ENCODE peak calls at places on chromosomes 6 and 20, in five cellular contexts. U is NCI-H1105, X is AG09309, V is pons, I is left cardiac atrium. W is an unnamed sample.
A peak's percentile ranks its signal among the peaks of the same experiment; 100 is the strongest.

GRCh38 chr20:31718952-31719643 is 3.6 kb downstream of the BCL2L1 start:
- DNase-seq in U (no peak), X (no peak), V (peak; percentile 22), I (no peak), W (no peak)

GRCh38 chr20:58518896-58519593 is 3.8 kb upstream of the APCDD1L start:
- DNase-seq in U (no peak), X (no peak), V (no peak), I (no peak), W (no peak)

GRCh38 chr6:10720229-10720959 is 2.5 kb upstream of the TMEM14C start:
- DNase-seq in U (no peak), X (no peak), V (no peak), I (peak; percentile 66), W (no peak)

GRCh38 chr20:41279546-41280225 is 37.8 kb downstream of the ZHX3 start:
- DNase-seq in U (no peak), X (no peak), V (peak; percentile 37), I (no peak), W (no peak)

GRCh38 chr20:40438161-40438835 is 250.7 kb downstream of the MAFB start:
- DNase-seq in U (no peak), X (no peak), V (no peak), I (no peak), W (no peak)

GRCh38 chr6:158188591-158188990 is 20.4 kb downstream of the GTF2H5 start:
- DNase-seq in U (no peak), X (no peak), V (peak; percentile 77), I (no peak), W (no peak)

GRCh38 chr6:166317261-166318212 is 9.3 kb upstream of the PRR18 start:
- DNase-seq in U (no peak), X (no peak), V (no peak), I (no peak), W (no peak)

GRCh38 chr6:74657033-74657432 is 548.8 kb downstream of the COL12A1 start:
- DNase-seq in U (no peak), X (peak; percentile 94), V (no peak), I (no peak), W (no peak)

GRCh38 chr6:113668712-113669408 is 188.3 kb upstream of the MARCKS start:
- DNase-seq in U (no peak), X (no peak), V (no peak), I (no peak), W (no peak)

GRCh38 chr6:91816335-91816734 is 1229.5 kb upstream of the MAP3K7 start:
- DNase-seq in U (no peak), X (no peak), V (no peak), I (peak; percentile 12), W (no peak)

GRCh38 chr6:166487148-166487547 is 99.3 kb downstream of the RAMACL start:
- DNase-seq in U (no peak), X (no peak), V (no peak), I (no peak), W (no peak)

GRCh38 chr6:126625019-126625418 is 285.1 kb downstream of the CENPW start:
- DNase-seq in U (no peak), X (no peak), V (no peak), I (no peak), W (no peak)

GRCh38 chr6:41589223-41589622 is 43.0 kb downstream of the FOXP4 start:
- DNase-seq in U (no peak), X (no peak), V (peak; percentile 62), I (no peak), W (no peak)

GRCh38 chr6:6177754-6178153 is 142.7 kb downstream of the F13A1 start:
- DNase-seq in U (no peak), X (no peak), V (no peak), I (no peak), W (no peak)

GRCh38 chr6:146410851-146411595 is 132.6 kb upstream of the RAB32 start:
- DNase-seq in U (no peak), X (no peak), V (no peak), I (no peak), W (no peak)

GRCh38 chr20:33167859-33168258 is at the start of gene BPIFA2:
- DNase-seq in U (no peak), X (no peak), V (no peak), I (no peak), W (no peak)

GRCh38 chr6:83708970-83709747 is at the start of gene SNAP91:
- DNase-seq in U (peak; percentile 75), X (no peak), V (peak; percentile 28), I (peak; percentile 25), W (peak; percentile 75)

GRCh38 chr20:49859807-49860206 is 47.2 kb downstream of the SLC9A8 start:
- DNase-seq in U (no peak), X (no peak), V (no peak), I (no peak), W (no peak)

GRCh38 chr20:23349338-23350006 is 1.1 kb upstream of the NXT1 start:
- DNase-seq in U (peak; percentile 45), X (no peak), V (no peak), I (no peak), W (no peak)

GRCh38 chr20:49894073-49894470 is 21.3 kb downstream of the SPATA2 start:
- DNase-seq in U (no peak), X (no peak), V (no peak), I (no peak), W (no peak)

GRCh38 chr6:13091192-13091591 is 237.1 kb downstream of the TBC1D7 start:
- DNase-seq in U (no peak), X (no peak), V (no peak), I (no peak), W (no peak)

GRCh38 chr6:44649365-44650025 is 262.0 kb downstream of the CDC5L start:
- DNase-seq in U (no peak), X (peak; percentile 39), V (no peak), I (no peak), W (no peak)

GRCh38 chr6:53862517-53863457 is 68.0 kb downstream of the LRRC1 start:
- DNase-seq in U (no peak), X (peak; percentile 61), V (peak; percentile 78), I (no peak), W (peak; percentile 49)

GRCh38 chr6:134063121-134063965 is 10.9 kb upstream of the SLC2A12 start:
- DNase-seq in U (no peak), X (no peak), V (peak; percentile 43), I (no peak), W (peak; percentile 29)

GRCh38 chr6:93407186-93407585 is 12.2 kb downstream of the EPHA7 start:
- DNase-seq in U (peak; percentile 93), X (no peak), V (peak; percentile 36), I (no peak), W (peak; percentile 12)

GRCh38 chr20:4550740-4551139 is 171.0 kb upstream of the PRND start:
- DNase-seq in U (no peak), X (no peak), V (no peak), I (no peak), W (no peak)

GRCh38 chr6:89589297-89590074 is 49.1 kb downstream of the LYRM2 start:
- DNase-seq in U (no peak), X (no peak), V (no peak), I (no peak), W (no peak)

GRCh38 chr6:100968934-100969333 is 87.8 kb upstream of the ASCC3 start:
- DNase-seq in U (no peak), X (no peak), V (no peak), I (no peak), W (no peak)

GRCh38 chr20:53657732-53658131 is 64.1 kb upstream of the ZNF217 start:
- DNase-seq in U (no peak), X (no peak), V (no peak), I (no peak), W (no peak)

GRCh38 chr6:43036712-43037111 is 15.3 kb downstream of the RRP36 start:
- DNase-seq in U (no peak), X (no peak), V (no peak), I (no peak), W (no peak)

GRCh38 chr20:19859444-19859843 is 101.4 kb downstream of the RIN2 start:
- DNase-seq in U (no peak), X (no peak), V (no peak), I (no peak), W (no peak)

GRCh38 chr6:14037402-14038277 is 79.9 kb upstream of the CD83 start:
- DNase-seq in U (no peak), X (peak; percentile 23), V (no peak), I (no peak), W (no peak)

GRCh38 chr6:3504938-3505735 is 48.3 kb upstream of the SLC22A23 start:
- DNase-seq in U (no peak), X (no peak), V (no peak), I (no peak), W (no peak)

W was measured in midbrain.